ENCODE peak calls at places on chromosome 5, in seven cellular contexts. X is breast epithelium, T is IMR-90, J is A549, O is tibial nerve, A is stomach, L is heart left ventricle. U is an unnamed sample.

GRCh38 chr5:143887302-143887638 is 75.3 kb downstream of the HMHB1 start:
- DNase-seq in X (peak; percentile 26), T (peak; percentile 49), J (no peak), O (no peak), A (no peak), L (peak; percentile 65), U (peak; percentile 9)

GRCh38 chr5:52789378-52789777 is 1.7 kb downstream of the ITGA1 start:
- DNase-seq in X (no peak), T (no peak), J (no peak), O (no peak), A (no peak), L (no peak), U (no peak)

GRCh38 chr5:100479079-100479688 is 56.0 kb upstream of the FAM174A start:
- DNase-seq in X (no peak), T (peak; percentile 7), J (no peak), O (no peak), A (no peak), L (no peak), U (peak; percentile 4)

GRCh38 chr5:32076699-32077695 is 97.1 kb downstream of the GOLPH3 start:
- DNase-seq in X (no peak), T (peak; percentile 59), J (peak; percentile 31), O (peak; percentile 87), A (peak; percentile 38), L (peak; percentile 76), U (peak; percentile 44)

GRCh38 chr5:156615901-156616300 is 234.2 kb upstream of the PPP1R2B start:
- DNase-seq in X (no peak), T (no peak), J (no peak), O (no peak), A (no peak), L (no peak), U (no peak)

GRCh38 chr5:2376486-2376885 is 375.0 kb downstream of the IRX2 start:
- DNase-seq in X (no peak), T (no peak), J (no peak), O (no peak), A (no peak), L (no peak), U (no peak)

GRCh38 chr5:149488645-149489306 is 62.5 kb downstream of the CSNK1A1 start:
- DNase-seq in X (no peak), T (no peak), J (no peak), O (no peak), A (no peak), L (no peak), U (no peak)

GRCh38 chr5:150616024-150616470 is 24.4 kb upstream of the SYNPO start:
- DNase-seq in X (no peak), T (no peak), J (no peak), O (no peak), A (peak; percentile 95), L (peak; percentile 90), U (no peak)

GRCh38 chr5:144421411-144421810 is 250.7 kb downstream of the KCTD16 start:
- DNase-seq in X (no peak), T (no peak), J (no peak), O (no peak), A (no peak), L (no peak), U (no peak)

GRCh38 chr5:139810341-139811075 is 14.9 kb downstream of the PSD2 start:
- DNase-seq in X (no peak), T (no peak), J (no peak), O (no peak), A (no peak), L (no peak), U (no peak)

GRCh38 chr5:6819521-6819920 is 106.3 kb downstream of the TENT4A start:
- DNase-seq in X (no peak), T (no peak), J (no peak), O (no peak), A (no peak), L (no peak), U (no peak)

GRCh38 chr5:63233906-63234305 is 655.3 kb downstream of the LRRC70 start:
- DNase-seq in X (no peak), T (no peak), J (no peak), O (no peak), A (no peak), L (no peak), U (no peak)

GRCh38 chr5:164204338-164204946 is 699.0 kb downstream of the MAT2B start:
- DNase-seq in X (no peak), T (peak; percentile 75), J (no peak), O (no peak), A (no peak), L (no peak), U (no peak)

GRCh38 chr5:638501-639252 is 26.5 kb downstream of the CEP72 start:
- DNase-seq in X (no peak), T (no peak), J (no peak), O (no peak), A (no peak), L (no peak), U (no peak)

GRCh38 chr5:15474143-15474719 is 25.7 kb upstream of the FBXL7 start:
- DNase-seq in X (no peak), T (no peak), J (no peak), O (no peak), A (no peak), L (no peak), U (no peak)

GRCh38 chr5:130400091-130400490 is 495.8 kb downstream of the CHSY3 start:
- DNase-seq in X (no peak), T (no peak), J (peak; percentile 36), O (no peak), A (no peak), L (no peak), U (no peak)

GRCh38 chr5:89735108-89735507 is 674.4 kb downstream of the CETN3 start:
- DNase-seq in X (no peak), T (no peak), J (no peak), O (no peak), A (no peak), L (no peak), U (no peak)

GRCh38 chr5:155514105-155514563 is 500.6 kb downstream of the KIF4B start:
- DNase-seq in X (no peak), T (no peak), J (no peak), O (no peak), A (no peak), L (no peak), U (no peak)

GRCh38 chr5:155406815-155407214 is 393.3 kb downstream of the KIF4B start:
- DNase-seq in X (no peak), T (no peak), J (no peak), O (no peak), A (no peak), L (no peak), U (no peak)

GRCh38 chr5:112978836-112979235 is 2.2 kb downstream of the DCP2 start:
- DNase-seq in X (no peak), T (no peak), J (no peak), O (no peak), A (no peak), L (no peak), U (no peak)

GRCh38 chr5:138752341-138752950 is 779 bp upstream of the CTNNA1 start:
- DNase-seq in X (peak; percentile 28), T (no peak), J (peak; percentile 57), O (no peak), A (no peak), L (peak; percentile 28), U (peak; percentile 44)

GRCh38 chr5:180128671-180129261 is 57.2 kb upstream of the RNF130 start:
- DNase-seq in X (peak; percentile 7), T (no peak), J (no peak), O (no peak), A (peak; percentile 13), L (no peak), U (no peak)

GRCh38 chr5:12109075-12109688 is 204.9 kb upstream of the CTNND2 start:
- DNase-seq in X (no peak), T (no peak), J (no peak), O (no peak), A (no peak), L (no peak), U (no peak)

GRCh38 chr5:159353661-159354252 is 23.5 kb upstream of the IL12B start:
- DNase-seq in X (no peak), T (peak; percentile 58), J (no peak), O (no peak), A (no peak), L (no peak), U (no peak)

GRCh38 chr5:66596791-66597757 is 881 bp downstream of the MAST4 start:
- DNase-seq in X (peak; percentile 26), T (no peak), J (peak; percentile 6), O (no peak), A (peak; percentile 37), L (peak; percentile 69), U (peak; percentile 93)

GRCh38 chr5:66595877-66596790 is at the start of gene MAST4:
- DNase-seq in X (peak; percentile 41), T (peak; percentile 67), J (peak; percentile 84), O (peak; percentile 51), A (peak; percentile 92), L (peak; percentile 94), U (peak; percentile 95)
- TF ChIP-seq POLR2A in X (no peak), T (no peak), J (no peak), O (no peak), A (peak; percentile 19), L (peak; percentile 89), U (peak; percentile 97)

GRCh38 chr5:109707531-109707930 is 17.8 kb downstream of the MAN2A1 start:
- DNase-seq in X (no peak), T (no peak), J (no peak), O (no peak), A (no peak), L (no peak), U (no peak)

GRCh38 chr5:109703827-109704226 is 14.1 kb downstream of the MAN2A1 start:
- DNase-seq in X (no peak), T (peak; percentile 22), J (no peak), O (no peak), A (no peak), L (no peak), U (no peak)

GRCh38 chr5:109706065-109706464 is 16.3 kb downstream of the MAN2A1 start:
- DNase-seq in X (no peak), T (no peak), J (no peak), O (no peak), A (no peak), L (no peak), U (no peak)

GRCh38 chr5:109704255-109704952 is 14.7 kb downstream of the MAN2A1 start:
- DNase-seq in X (no peak), T (no peak), J (no peak), O (no peak), A (no peak), L (no peak), U (no peak)

DNA sequence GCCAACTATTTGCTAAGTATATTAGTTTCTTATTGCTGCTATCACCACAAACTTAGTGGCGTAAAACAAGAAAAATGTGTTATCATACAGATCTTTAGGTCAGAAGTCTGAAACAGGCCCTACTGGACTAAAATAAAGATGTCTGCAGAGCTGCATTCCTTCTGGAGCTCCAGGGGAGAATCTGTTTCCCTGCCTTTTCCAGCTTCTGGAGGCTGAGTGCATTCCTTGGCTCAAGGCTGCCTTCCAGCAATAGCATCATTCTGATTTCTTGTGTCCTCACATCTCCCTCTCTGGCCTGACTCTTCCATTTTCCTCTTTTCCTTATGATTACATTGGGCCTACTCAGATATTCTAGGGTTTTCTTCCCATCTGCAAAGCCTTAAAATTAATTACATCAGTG is 15.9 kb downstream of the MAN2A1 start:
- DNase-seq in X (no peak), T (peak; percentile 69), J (no peak), O (no peak), A (no peak), L (no peak), U (no peak)
- H3K4me1 ChIP-seq in X (no peaks in the 10 kb centered on the region), T (peaks cover 3% of the 10 kb centered on the region), J (no peaks in the 10 kb centered on the region), O (peaks cover 23% of the 10 kb centered on the region), A (peaks cover 81% of the 10 kb centered on the region), L (no peaks in the 10 kb centered on the region), U (no peaks in the 10 kb centered on the region)

GRCh38 chr5:79227484-79227995 is 8.4 kb upstream of the JMY start:
- DNase-seq in X (no peak), T (no peak), J (no peak), O (no peak), A (no peak), L (no peak), U (no peak)
- TF ChIP-seq CTCF in X (no peak), T (no peak), J (no peak), O (no peak), A (no peak), L (no peak), U (no peak)

GRCh38 chr5:78361226-78361993 is 993 bp downstream of the SCAMP1 start:
- DNase-seq in X (peak; percentile 51), T (peak; percentile 78), J (peak; percentile 55), O (peak; percentile 48), A (peak; percentile 79), L (peak; percentile 42), U (peak; percentile 58)
- TF ChIP-seq POLR2A in X (no peak), T (peak; percentile 13), J (no peak), O (no peak), A (peak; percentile 5), L (no peak), U (no peak)